ENCODE peak calls at places on chromosomes 1 and 21, in nine cellular contexts. H, G, O, L, Y, X, E, T and N are unnamed samples.

GRCh38 chr21:33848252-33848953 is 67.2 kb downstream of the ATP5PO start:
- DNase-seq in L (no peak), Y (peak), E (peak), X (no peak), G (peak), H (no peak), T (peak), O (no peak), N (peak)

GRCh38 chr1:39691383-39692151 is at the start of gene HPCAL4:
- DNase-seq in L (peak), X (peak), O (peak), H (peak), E (peak), Y (peak), T (peak), G (peak), N (peak)

GRCh38 chr1:28516518-28516956 is 10.7 kb downstream of the RCC1 start:
- DNase-seq in G (no peak), O (no peak), Y (no peak), H (no peak), L (no peak), T (no peak), E (no peak), X (no peak), N (no peak)

GRCh38 chr1:95793893-95794292 is 559.9 kb downstream of the RWDD3 start:
- DNase-seq in G (peak), O (no peak), L (no peak), X (no peak), T (no peak), Y (no peak), H (no peak), E (peak), N (peak)

GRCh38 chr1:38046333-38046883 is at the start of gene POU3F1:
- DNase-seq in L (no peak), G (peak), T (no peak), E (no peak), X (no peak), H (no peak), O (peak), Y (peak), N (no peak)

GRCh38 chr1:2404890-2405511 is 7.4 kb downstream of the PEX10 start:
- DNase-seq in Y (no peak), E (no peak), H (no peak), O (no peak), X (no peak), L (no peak), T (no peak), G (no peak), N (no peak)

GRCh38 chr1:226709942-226710341 is 29.1 kb downstream of the ITPKB start:
- DNase-seq in G (no peak), L (no peak), Y (no peak), T (no peak), O (no peak), X (no peak), E (no peak), H (no peak), N (no peak)

GRCh38 chr1:187788686-187789085 is 959.9 kb downstream of the PLA2G4A start:
- DNase-seq in E (no peak), G (no peak), L (no peak), X (no peak), O (no peak), H (no peak), Y (no peak), T (no peak), N (no peak)

GRCh38 chr1:201666645-201667044 is 127.7 kb downstream of the NAV1 start:
- DNase-seq in H (no peak), X (no peak), Y (no peak), T (no peak), G (no peak), L (no peak), O (no peak), E (no peak), N (no peak)

GRCh38 chr1:11374748-11375110 is 101.7 kb downstream of the UBIAD1 start:
- DNase-seq in L (no peak), O (no peak), H (no peak), Y (no peak), E (no peak), G (no peak), X (no peak), T (no peak), N (no peak)

GRCh38 chr1:107953551-107953950 is 11.4 kb downstream of the VAV3 start:
- DNase-seq in Y (no peak), G (peak), E (no peak), T (no peak), X (no peak), L (no peak), O (no peak), H (no peak), N (no peak)

GRCh38 chr1:93689521-93690223 is 8.0 kb upstream of the BCAR3 start:
- DNase-seq in L (no peak), G (no peak), H (no peak), X (no peak), T (no peak), E (no peak), O (no peak), Y (no peak), N (no peak)

GRCh38 chr1:33764149-33764548 is 99.7 kb upstream of the HMGB4 start:
- DNase-seq in E (no peak), Y (no peak), L (no peak), X (no peak), T (no peak), G (no peak), H (no peak), O (no peak), N (no peak)

GRCh38 chr21:14382486-14382834 is 486 bp downstream of the HSPA13 start:
- DNase-seq in Y (peak), G (no peak), L (no peak), E (peak), T (peak), H (no peak), O (no peak), X (peak), N (peak)

GRCh38 chr1:76203132-76203531 is 128.6 kb downstream of the ST6GALNAC3 start:
- DNase-seq in X (no peak), L (no peak), O (no peak), G (peak), T (no peak), E (no peak), Y (no peak), H (no peak), N (no peak)

GRCh38 chr21:45543371-45543709 is 1.1 kb upstream of the SLC19A1 start:
- DNase-seq in H (no peak), L (peak), X (peak), G (no peak), O (no peak), T (no peak), E (no peak), Y (no peak), N (no peak)

GRCh38 chr21:16186742-16187141 is 457.0 kb downstream of the USP25 start:
- DNase-seq in T (no peak), E (no peak), O (no peak), X (no peak), Y (no peak), L (no peak), G (no peak), H (no peak), N (no peak)

GRCh38 chr1:82733645-82734044 is 932.9 kb downstream of the ADGRL2 start:
- DNase-seq in O (no peak), G (no peak), L (no peak), X (no peak), H (no peak), Y (no peak), T (no peak), E (no peak), N (no peak)

GRCh38 chr1:11550664-11551283 is 71.8 kb downstream of the DISP3 start:
- DNase-seq in E (peak), O (no peak), G (no peak), T (peak), X (peak), H (peak), L (peak), Y (peak), N (peak)

GRCh38 chr1:2300004-2300771 is 72.1 kb downstream of the SKI start:
- DNase-seq in E (no peak), G (no peak), L (peak), O (peak), T (no peak), X (peak), Y (no peak), H (peak), N (no peak)

GRCh38 chr1:212256404-212256803 is 28.8 kb upstream of the PPP2R5A start:
- DNase-seq in E (no peak), T (no peak), O (no peak), Y (no peak), L (no peak), X (no peak), H (no peak), G (no peak), N (no peak)

GRCh38 chr1:36177589-36178463 is 21.9 kb downstream of the MAP7D1 start:
- DNase-seq in L (no peak), G (no peak), O (no peak), T (no peak), Y (peak), H (no peak), X (no peak), E (no peak), N (no peak)

GRCh38 chr1:8047686-8048522 is 21.8 kb upstream of the ERRFI1 start:
- DNase-seq in T (peak), O (no peak), X (no peak), Y (no peak), H (peak), L (no peak), G (no peak), E (no peak), N (peak)

GRCh38 chr1:232423591-232423990 is 206.3 kb downstream of the SIPA1L2 start:
- DNase-seq in X (no peak), T (no peak), O (no peak), E (no peak), Y (no peak), H (no peak), L (no peak), G (no peak), N (peak)

GRCh38 chr1:60388092-60388987 is 314.8 kb upstream of the C1orf87 start:
- DNase-seq in T (no peak), O (no peak), Y (no peak), X (no peak), H (no peak), L (no peak), G (peak), E (no peak), N (peak)

GRCh38 chr1:178702141-178702540 is 22.9 kb upstream of the RALGPS2 start:
- DNase-seq in L (no peak), O (no peak), E (no peak), X (no peak), T (peak), Y (no peak), G (no peak), H (no peak), N (peak)

GRCh38 chr1:108877324-108877812 is 583 bp downstream of the GPSM2 start:
- DNase-seq in T (peak), Y (no peak), L (no peak), E (peak), O (no peak), G (peak), H (no peak), X (no peak), N (peak)

GRCh38 chr21:45381036-45381787 is 23.8 kb upstream of the COL18A1 start:
- DNase-seq in X (no peak), H (no peak), L (peak), E (no peak), Y (no peak), T (no peak), O (no peak), G (no peak), N (no peak)

GRCh38 chr1:25688390-25689119 is 72.0 kb downstream of the MAN1C1 start:
- DNase-seq in O (no peak), T (no peak), Y (no peak), X (no peak), G (peak), L (no peak), H (no peak), E (no peak), N (no peak)

GRCh38 chr1:15430787-15431570 is 7.3 kb upstream of the CTRC start:
- DNase-seq in L (peak), O (peak), H (no peak), Y (peak), X (peak), T (no peak), G (peak), E (peak), N (peak)

GRCh38 chr1:11858968-11859871 is 475 bp upstream of the NPPB start:
- DNase-seq in Y (no peak), T (peak), G (no peak), O (peak), H (no peak), X (peak), L (peak), E (peak), N (peak)

GRCh38 chr1:25392881-25393280 is 27.7 kb downstream of the RHCE start:
- DNase-seq in G (no peak), E (no peak), T (no peak), X (no peak), H (no peak), Y (no peak), O (no peak), L (no peak), N (no peak)